ENCODE peak calls at places on chromosomes 16 and 17, in six cellular contexts. H, M, A, T, B and I are unnamed samples.
A peak's percentile ranks its signal among the peaks of the same experiment; 100 is the strongest.

GRCh38 chr16:78324649-78325274 is 225.3 kb downstream of the WWOX start:
- DNase-seq in H (peak; percentile 2), M (no peak), A (no peak), T (no peak), B (no peak), I (no peak)

GRCh38 chr17:40095944-40096791 is 4.2 kb downstream of the NR1D1 start:
- DNase-seq in H (no peak), M (peak; percentile 66), A (peak; percentile 61), T (no peak), B (peak; percentile 89), I (peak; percentile 95)

GRCh38 chr16:85514601-85515318 is 98.4 kb upstream of the GSE1 start:
- DNase-seq in H (peak; percentile 96), M (peak; percentile 48), A (peak; percentile 75), T (peak; percentile 98), B (no peak), I (no peak)

GRCh38 chr16:81513204-81514040 is 68.8 kb downstream of the CMIP start:
- DNase-seq in H (peak; percentile 53), M (peak; percentile 49), A (peak; percentile 84), T (peak; percentile 25), B (no peak), I (no peak)

GRCh38 chr17:82107341-82107860 is 9.4 kb upstream of the FASN start:
- DNase-seq in H (no peak), M (no peak), A (no peak), T (no peak), B (no peak), I (no peak)

GRCh38 chr16:19517424-19518089 is 4.3 kb downstream of the GDE1 start:
- DNase-seq in H (no peak), M (no peak), A (no peak), T (peak; percentile 57), B (no peak), I (peak; percentile 24)

GRCh38 chr17:48804936-48805411 is 12.1 kb downstream of the TTLL6 start:
- DNase-seq in H (peak; percentile 89), M (peak; percentile 61), A (peak; percentile 66), T (peak; percentile 69), B (peak; percentile 76), I (peak; percentile 78)

GRCh38 chr16:25568991-25569390 is 122.8 kb upstream of the HS3ST4 start:
- DNase-seq in H (no peak), M (no peak), A (no peak), T (no peak), B (no peak), I (no peak)

GRCh38 chr17:9843152-9844010 is 17.7 kb downstream of the GLP2R start:
- DNase-seq in H (no peak), M (no peak), A (no peak), T (no peak), B (no peak), I (no peak)

GRCh38 chr17:68048996-68049395 is 13.5 kb downstream of the KPNA2 start:
- DNase-seq in H (no peak), M (no peak), A (no peak), T (peak; percentile 54), B (no peak), I (no peak)

GRCh38 chr17:53032861-53033271 is 789.9 kb upstream of the KIF2B start:
- DNase-seq in H (no peak), M (no peak), A (no peak), T (peak; percentile 1), B (no peak), I (no peak)

GRCh38 chr16:55107851-55108250 is 177.2 kb downstream of the IRX5 start:
- DNase-seq in H (no peak), M (no peak), A (no peak), T (no peak), B (no peak), I (no peak)

GRCh38 chr16:659618-660017 is 8.3 kb upstream of the RHOT2 start:
- DNase-seq in H (no peak), M (no peak), A (no peak), T (no peak), B (no peak), I (no peak)

GRCh38 chr17:76261421-76262215 is 3.5 kb upstream of the UBALD2 start:
- DNase-seq in H (no peak), M (no peak), A (no peak), T (no peak), B (no peak), I (peak; percentile 58)

GRCh38 chr17:63675231-63675606 is 24.7 kb downstream of the LIMD2 start:
- DNase-seq in H (no peak), M (no peak), A (no peak), T (peak; percentile 21), B (no peak), I (no peak)

GRCh38 chr16:12082207-12082606 is 105.7 kb downstream of the SNX29 start:
- DNase-seq in H (no peak), M (no peak), A (no peak), T (no peak), B (no peak), I (no peak)

GRCh38 chr16:9296273-9296593 is 204.8 kb downstream of the HAPSTR1 start:
- DNase-seq in H (no peak), M (no peak), A (no peak), T (no peak), B (no peak), I (no peak)

GRCh38 chr16:31421587-31421986 is 6.6 kb downstream of the COX6A2 start:
- DNase-seq in H (no peak), M (no peak), A (no peak), T (no peak), B (peak; percentile 52), I (peak; percentile 89)